ENCODE peak calls at places on chromosomes 12 and 14, in eight cellular contexts. T is H1, V is K562, A is stomach, K is sigmoid colon, L is HCT116, Q is breast epithelium, B is GM23338. E is an unnamed sample.

GRCh38 chr14:59208224-59208814 is 19.9 kb downstream of the DAAM1 start:
- DNase-seq in T (no peak), V (peak), A (no peak), K (no peak), L (no peak), Q (no peak), B (no peak), E (no peak)

GRCh38 chr14:39731912-39732311 is 299.7 kb upstream of the FBXO33 start:
- DNase-seq in T (no peak), V (no peak), A (no peak), K (no peak), L (peak), Q (no peak), B (peak), E (no peak)

GRCh38 chr12:107955966-107956643 is 173.0 kb upstream of the WSCD2 start:
- DNase-seq in T (no peak), V (no peak), A (no peak), K (no peak), L (no peak), Q (no peak), B (no peak), E (no peak)

GRCh38 chr12:77031745-77032144 is 33.6 kb downstream of the E2F7 start:
- DNase-seq in T (no peak), V (no peak), A (no peak), K (no peak), L (no peak), Q (no peak), B (no peak), E (no peak)

GRCh38 chr14:89672636-89673279 is 255.7 kb upstream of the FOXN3 start:
- DNase-seq in T (no peak), V (no peak), A (peak), K (no peak), L (no peak), Q (no peak), B (no peak), E (peak)

GRCh38 chr12:12201274-12201758 is 65.5 kb downstream of the LRP6 start:
- DNase-seq in T (no peak), V (peak), A (no peak), K (no peak), L (no peak), Q (no peak), B (no peak), E (no peak)

GRCh38 chr14:20223410-20223809 is at the start of gene OR11H6:
- DNase-seq in T (no peak), V (no peak), A (no peak), K (no peak), L (no peak), Q (no peak), B (no peak), E (no peak)

GRCh38 chr12:138171-138897 is 71.8 kb downstream of the IQSEC3 start:
- DNase-seq in T (no peak), V (no peak), A (no peak), K (no peak), L (no peak), Q (no peak), B (peak), E (no peak)

GRCh38 chr12:45989857-45990467 is 412 bp downstream of the SCAF11 start:
- DNase-seq in T (no peak), V (peak), A (peak), K (peak), L (peak), Q (peak), B (peak), E (no peak)

GRCh38 chr12:69540606-69541386 is 44.5 kb upstream of the CCT2 start:
- DNase-seq in T (no peak), V (no peak), A (no peak), K (no peak), L (no peak), Q (no peak), B (no peak), E (no peak)

GRCh38 chr14:105479438-105480164 is 5.0 kb downstream of the CRIP2 start:
- DNase-seq in T (no peak), V (no peak), A (no peak), K (no peak), L (no peak), Q (no peak), B (no peak), E (no peak)

GRCh38 chr14:61296707-61297502 is 15.8 kb upstream of the TMEM30B start:
- DNase-seq in T (no peak), V (no peak), A (no peak), K (no peak), L (peak), Q (no peak), B (peak), E (peak)

GRCh38 chr12:112087055-112087850 is 21.3 kb downstream of the NAA25 start:
- DNase-seq in T (no peak), V (no peak), A (no peak), K (no peak), L (no peak), Q (no peak), B (peak), E (no peak)

GRCh38 chr14:45610303-45610702 is 357.3 kb upstream of the MIS18BP1 start:
- DNase-seq in T (no peak), V (no peak), A (no peak), K (no peak), L (no peak), Q (no peak), B (peak), E (peak)

GRCh38 chr14:64952598-64953309 is 10.2 kb upstream of the GPX2 start:
- DNase-seq in T (no peak), V (peak), A (no peak), K (peak), L (no peak), Q (no peak), B (peak), E (no peak)

GRCh38 chr14:100159107-100159864 is at the start of gene DEGS2:
- DNase-seq in T (no peak), V (no peak), A (peak), K (no peak), L (no peak), Q (no peak), B (peak), E (no peak)

GRCh38 chr12:122106891-122107660 is 28.5 kb downstream of the MLXIP start:
- DNase-seq in T (no peak), V (no peak), A (peak), K (peak), L (no peak), Q (no peak), B (no peak), E (no peak)

GRCh38 chr12:13811061-13811460 is 170.3 kb downstream of the GRIN2B start:
- DNase-seq in T (no peak), V (no peak), A (no peak), K (no peak), L (no peak), Q (no peak), B (no peak), E (no peak)

GRCh38 chr12:117069926-117070900 is 29.0 kb downstream of the TESC start:
- DNase-seq in T (no peak), V (no peak), A (peak), K (no peak), L (no peak), Q (no peak), B (no peak), E (no peak)

GRCh38 chr12:6310771-6311610 is 509 bp downstream of the PLEKHG6 start:
- DNase-seq in T (no peak), V (peak), A (peak), K (peak), L (no peak), Q (no peak), B (peak), E (no peak)

GRCh38 chr12:124195226-124195938 is 99.5 kb upstream of the RFLNA start:
- DNase-seq in T (no peak), V (no peak), A (peak), K (no peak), L (no peak), Q (no peak), B (no peak), E (no peak)

GRCh38 chr14:68874746-68875155 is 81.9 kb upstream of the ZFP36L1 start:
- DNase-seq in T (no peak), V (no peak), A (no peak), K (no peak), L (peak), Q (no peak), B (no peak), E (no peak)

GRCh38 chr14:93759781-93760307 is 28.4 kb downstream of the PRIMA1 start:
- DNase-seq in T (no peak), V (no peak), A (no peak), K (peak), L (no peak), Q (peak), B (no peak), E (no peak)

GRCh38 chr12:130958557-130959140 is 4.9 kb downstream of the ADGRD1 start:
- DNase-seq in T (no peak), V (no peak), A (no peak), K (no peak), L (no peak), Q (no peak), B (no peak), E (no peak)

GRCh38 chr12:52078276-52078675 is 1.2 kb upstream of the SMIM41 start:
- DNase-seq in T (no peak), V (no peak), A (no peak), K (no peak), L (no peak), Q (no peak), B (peak), E (no peak)

GRCh38 chr14:33580221-33580749 is 370.6 kb downstream of the EGLN3 start:
- DNase-seq in T (no peak), V (no peak), A (no peak), K (no peak), L (no peak), Q (no peak), B (no peak), E (no peak)

GRCh38 chr12:69991683-69992297 is 166.8 kb downstream of the MYRFL start:
- DNase-seq in T (no peak), V (no peak), A (no peak), K (no peak), L (no peak), Q (no peak), B (no peak), E (no peak)

GRCh38 chr14:24734917-24735500 is 101.0 kb upstream of the GZMB start:
- DNase-seq in T (no peak), V (peak), A (peak), K (no peak), L (peak), Q (no peak), B (peak), E (peak)

GRCh38 chr12:106897082-106897481 is 58.6 kb upstream of the TMEM263 start:
- DNase-seq in T (no peak), V (no peak), A (no peak), K (no peak), L (peak), Q (no peak), B (no peak), E (no peak)

GRCh38 chr14:94129111-94129757 is at the start of gene IFI27L2:
- DNase-seq in T (peak), V (peak), A (peak), K (peak), L (peak), Q (peak), B (peak), E (no peak)

GRCh38 chr14:64504897-64505771 is 564 bp downstream of the ZBTB1 start:
- DNase-seq in T (peak), V (peak), A (peak), K (peak), L (peak), Q (peak), B (peak), E (no peak)

GRCh38 chr12:75735853-75736252 is 224.4 kb upstream of the KRR1 start:
- DNase-seq in T (no peak), V (no peak), A (peak), K (no peak), L (no peak), Q (peak), B (no peak), E (no peak)

GRCh38 chr14:91059576-91060471 is 617 bp downstream of the RPS6KA5 start:
- DNase-seq in T (peak), V (peak), A (peak), K (peak), L (no peak), Q (peak), B (peak), E (no peak)

GRCh38 chr14:89364316-89364715 is 52.7 kb downstream of the FOXN3 start:
- DNase-seq in T (no peak), V (no peak), A (no peak), K (no peak), L (no peak), Q (no peak), B (no peak), E (no peak)

GRCh38 chr14:57346741-57347140 is 43.6 kb upstream of the NAA30 start:
- DNase-seq in T (no peak), V (no peak), A (no peak), K (no peak), L (no peak), Q (no peak), B (no peak), E (no peak)

GRCh38 chr14:29475641-29476040 is 452.0 kb downstream of the PRKD1 start:
- DNase-seq in T (no peak), V (no peak), A (no peak), K (no peak), L (no peak), Q (no peak), B (no peak), E (no peak)

GRCh38 chr12:18443768-18444437 is 182.6 kb downstream of the PIK3C2G start:
- DNase-seq in T (no peak), V (no peak), A (no peak), K (no peak), L (no peak), Q (no peak), B (no peak), E (no peak)

GRCh38 chr14:100106260-100106659 is 41.0 kb downstream of the EVL start:
- DNase-seq in T (no peak), V (peak), A (no peak), K (peak), L (no peak), Q (no peak), B (no peak), E (no peak)

GRCh38 chr12:57518920-57519757 is 1.2 kb downstream of the DDIT3 start:
- DNase-seq in T (no peak), V (no peak), A (peak), K (peak), L (no peak), Q (peak), B (peak), E (no peak)

GRCh38 chr14:53683229-53683628 is 273.4 kb downstream of the BMP4 start:
- DNase-seq in T (no peak), V (no peak), A (no peak), K (no peak), L (no peak), Q (no peak), B (no peak), E (no peak)
- TF ChIP-seq POLR2AphosphoS5 in T (no peak), V (no peak), A (no peak), K (no peak), L (no peak), Q (no peak), B (no peak), E (no peak)

DNA sequence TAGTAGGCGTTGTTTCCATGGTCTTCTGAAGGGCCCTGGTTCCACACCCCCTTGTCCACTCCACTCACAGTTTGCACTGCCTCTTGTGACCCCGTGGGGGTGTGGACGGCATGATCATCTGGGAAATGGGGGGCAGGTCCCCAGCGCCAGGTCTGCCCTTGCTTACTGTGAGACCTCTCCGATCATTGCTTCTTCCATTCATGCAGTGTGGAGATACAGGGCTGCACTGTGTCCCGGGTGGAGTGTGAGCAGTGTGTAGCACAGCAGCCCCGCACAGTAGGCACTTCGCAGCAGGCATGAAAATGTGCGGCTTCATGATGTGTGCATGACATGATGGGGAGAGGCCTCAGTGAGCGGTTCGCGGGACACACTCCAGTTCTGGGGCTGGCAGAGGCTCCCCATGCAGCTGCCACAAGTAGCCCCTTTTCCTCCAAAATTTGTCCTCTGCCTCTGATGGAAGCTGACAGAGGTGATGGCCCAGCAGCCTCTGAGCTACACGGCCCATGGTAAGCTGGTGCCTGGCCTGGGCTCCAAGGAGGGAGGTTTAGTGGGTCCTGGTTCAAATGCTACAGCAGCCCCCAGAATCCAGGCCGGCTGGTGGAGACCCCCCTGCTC is 15.0 kb downstream of the RIN3 start:
- DNase-seq in T (no peak), V (no peak), A (no peak), K (peak), L (no peak), Q (no peak), B (no peak), E (no peak)
- H3K27ac ChIP-seq in T (no peak), V (no peak), A (peak), K (no peak), L (no peak), Q (no peak), B (no peak), E (no peak)

GRCh38 chr12:54039417-54040147 is 6.7 kb downstream of the HOXC5 start:
- DNase-seq in T (no peak), V (no peak), A (no peak), K (no peak), L (no peak), Q (no peak), B (no peak), E (no peak)

GRCh38 chr12:54040648-54041047 is 7.8 kb downstream of the HOXC5 start:
- DNase-seq in T (no peak), V (no peak), A (no peak), K (no peak), L (no peak), Q (no peak), B (no peak), E (no peak)

GRCh38 chr12:54038760-54039414 is 6.0 kb downstream of the HOXC5 start:
- DNase-seq in T (no peak), V (no peak), A (peak), K (no peak), L (no peak), Q (no peak), B (no peak), E (no peak)

GRCh38 chr12:54041097-54041690 is 8.3 kb downstream of the HOXC5 start:
- DNase-seq in T (no peak), V (no peak), A (no peak), K (no peak), L (no peak), Q (peak), B (no peak), E (no peak)

DNA sequence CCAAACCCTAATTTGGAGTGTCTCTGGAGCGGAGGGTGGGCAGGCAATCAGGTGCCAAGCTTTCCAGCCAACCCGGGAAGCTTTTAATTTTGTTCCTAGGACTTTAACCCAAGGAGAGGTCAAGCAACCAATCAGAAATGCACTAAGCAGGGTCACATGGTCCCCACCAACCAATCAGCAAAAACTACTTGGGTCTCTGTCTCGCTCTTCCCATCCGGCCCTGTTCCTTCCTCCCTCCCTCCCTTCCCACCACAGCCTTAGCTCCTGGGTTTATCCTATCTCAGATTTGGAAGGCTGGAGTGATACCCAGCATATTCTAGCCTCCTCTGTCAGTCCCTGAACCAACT is 7.3 kb downstream of the HOXC5 start:
- DNase-seq in T (no peak), V (peak), A (no peak), K (no peak), L (no peak), Q (no peak), B (no peak), E (no peak)
- H3K4me3 ChIP-seq in T (no peak), V (no peak), A (no peak), K (no peak), L (no peak), Q (peak), B (no peak), E (no peak)

DNA sequence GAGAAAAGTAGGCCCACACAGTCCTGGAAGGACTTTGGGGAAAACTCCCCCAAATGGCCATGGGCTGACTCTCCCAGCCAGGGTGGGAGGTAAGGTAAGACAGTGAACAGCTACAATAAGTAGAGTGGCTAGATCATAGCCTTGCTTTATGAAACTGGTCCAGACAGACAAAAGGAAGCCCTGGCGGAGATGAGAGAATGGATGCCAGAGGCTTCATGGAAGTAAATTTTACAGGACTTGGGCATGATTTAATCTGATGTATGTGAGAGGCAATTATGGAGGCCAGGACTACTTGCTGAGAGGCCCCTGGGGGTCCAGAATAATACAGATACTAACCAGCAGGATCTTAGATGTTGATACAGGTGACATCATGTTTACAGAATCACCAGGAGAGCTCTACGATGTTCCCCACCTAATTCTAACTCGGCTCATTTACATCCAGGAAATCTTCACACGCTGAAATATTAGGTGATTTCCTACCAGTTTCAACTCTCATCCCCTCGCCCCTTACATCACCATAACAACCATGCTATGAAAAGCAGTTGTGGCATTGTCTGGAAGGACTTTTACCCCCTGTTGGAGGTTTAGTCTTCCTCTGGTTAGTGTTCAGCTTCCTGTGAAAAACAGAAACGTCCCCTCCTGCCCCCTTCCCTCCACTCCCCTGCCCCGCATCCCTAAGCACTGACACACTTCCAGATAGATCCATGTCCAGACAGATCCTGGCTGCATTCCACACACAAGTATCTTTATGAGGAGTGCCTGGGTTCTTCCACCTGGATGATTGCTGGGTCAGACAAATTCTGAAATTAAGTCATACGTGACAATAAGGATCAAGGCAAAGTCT is 39.5 kb upstream of the NT5DC3 start:
- DNase-seq in T (no peak), V (no peak), A (no peak), K (no peak), L (no peak), Q (no peak), B (no peak), E (no peak)
- TF ChIP-seq POLR2AphosphoS5 in T (no peak), V (no peak), A (no peak), K (no peak), L (no peak), Q (no peak), B (no peak), E (no peak)